ENCODE peak calls at places on chromosome 22, in nine cellular contexts. Z is transverse colon, M is HCT116, H is breast epithelium, F is stomach, I is K562, A is vagina, K is upper lobe of left lung, R is sigmoid colon. G is an unnamed sample.

GRCh38 chr22:40426671-40427070 is 56.3 kb downstream of the SGSM3 start:
- DNase-seq in K (no peak), F (no peak), I (no peak), Z (no peak), M (no peak), R (peak), H (peak), A (no peak), G (no peak)

GRCh38 chr22:40054486-40054885 is 59.7 kb downstream of the FAM83F start:
- DNase-seq in Z (no peak), A (no peak), I (no peak), H (no peak), R (no peak), M (no peak), K (no peak), F (no peak), G (no peak)

GRCh38 chr22:38246692-38247091 is 26.1 kb downstream of the TMEM184B start:
- DNase-seq in H (peak), F (no peak), A (no peak), R (peak), M (no peak), Z (no peak), K (no peak), I (no peak), G (no peak)

GRCh38 chr22:23153994-23154393 is 8.7 kb downstream of the RAB36 start:
- DNase-seq in R (no peak), F (no peak), K (no peak), M (no peak), A (no peak), Z (no peak), H (no peak), I (peak), G (no peak)

GRCh38 chr22:30826670-30827355 is 132.1 kb downstream of the OSBP2 start:
- DNase-seq in R (no peak), A (no peak), M (no peak), I (no peak), H (no peak), F (peak), K (no peak), Z (no peak), G (no peak)

GRCh38 chr22:23789638-23790037 is 2.9 kb downstream of the SMARCB1 start:
- DNase-seq in M (no peak), F (no peak), I (no peak), H (no peak), R (no peak), Z (no peak), A (no peak), K (no peak), G (no peak)

GRCh38 chr22:40517631-40518030 is 118.9 kb downstream of the MRTFA start:
- DNase-seq in M (no peak), F (no peak), Z (no peak), K (no peak), R (no peak), H (no peak), A (no peak), I (no peak), G (no peak)

GRCh38 chr22:26857169-26857568 is 199.8 kb downstream of the MIAT start:
- DNase-seq in A (no peak), R (no peak), F (no peak), Z (no peak), H (no peak), I (no peak), K (no peak), M (no peak), G (no peak)

GRCh38 chr22:41902932-41903421 is 11.9 kb downstream of the SHISA8 start:
- DNase-seq in F (peak), Z (no peak), K (peak), I (no peak), A (no peak), H (peak), R (no peak), M (no peak), G (peak)

GRCh38 chr22:21959274-21960074 is 6.8 kb upstream of the PPM1F start:
- DNase-seq in A (no peak), Z (no peak), M (no peak), K (no peak), F (no peak), R (no peak), H (no peak), I (no peak), G (no peak)

GRCh38 chr22:21958360-21959273 is 6.0 kb upstream of the PPM1F start:
- DNase-seq in Z (no peak), M (no peak), F (no peak), H (no peak), K (no peak), R (no peak), I (no peak), A (no peak), G (no peak)

GRCh38 chr22:21961127-21961867 is 8.6 kb upstream of the PPM1F start:
- DNase-seq in R (no peak), Z (no peak), I (peak), H (no peak), A (no peak), F (no peak), M (no peak), K (no peak), G (no peak)

GRCh38 chr22:21961886-21962654 is 9.4 kb upstream of the PPM1F start:
- DNase-seq in Z (no peak), K (no peak), H (no peak), M (no peak), R (no peak), I (no peak), F (peak), A (no peak), G (peak)

DNA sequence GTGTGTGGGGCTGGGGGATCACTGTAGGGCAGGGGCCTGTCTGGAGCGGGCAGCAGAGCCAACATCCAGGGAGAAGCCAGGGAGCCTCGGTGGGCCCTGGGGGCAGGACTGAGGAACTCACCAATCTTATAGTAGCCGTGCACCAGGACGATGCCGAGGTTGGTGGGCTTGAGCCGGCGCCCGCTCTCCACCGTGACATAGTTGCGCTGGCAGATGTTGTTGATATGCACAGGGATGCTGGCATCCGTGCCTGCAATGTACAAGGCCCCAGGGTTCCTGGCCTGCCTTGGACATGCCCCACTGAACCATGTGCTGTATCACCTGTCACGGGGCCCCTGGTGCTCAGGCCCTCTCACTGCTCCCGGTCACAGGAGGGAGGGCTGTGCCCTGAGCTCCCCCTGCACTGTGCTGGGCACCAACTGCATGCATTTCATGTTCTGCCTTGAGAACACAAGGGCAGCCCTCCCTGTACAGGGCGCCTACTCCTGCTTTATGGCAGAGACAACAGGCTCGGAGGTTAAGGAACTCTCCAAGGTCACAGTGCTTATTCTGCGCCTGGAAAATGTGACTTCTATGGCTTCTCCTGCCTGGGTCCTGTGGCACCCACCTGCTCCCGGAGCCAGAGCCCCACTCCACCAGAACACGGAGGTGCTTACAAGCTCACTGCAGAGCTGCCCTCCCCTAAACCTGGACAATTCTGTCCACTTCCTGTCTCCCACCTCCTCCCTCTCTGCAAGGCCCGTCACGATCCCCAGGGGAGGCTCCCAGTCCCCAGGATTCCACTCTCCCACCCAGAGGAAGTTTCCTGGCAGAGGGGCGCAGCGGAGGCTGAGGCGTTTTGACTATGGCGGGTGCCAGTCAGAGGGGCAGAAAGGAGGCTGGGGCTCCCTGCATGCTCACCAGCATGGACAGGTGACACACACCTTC is 7.8 kb upstream of the PPM1F start:
- DNase-seq in H (no peak), K (no peak), I (no peak), M (no peak), Z (no peak), A (no peak), F (no peak), R (no peak), G (no peak)
- TF ChIP-seq POLR2A in H (no peak), K (no peak), I (peak), M (no peak), Z (no peak), A (no peak), F (no peak), R (no peak), G (no peak)

GRCh38 chr22:35633520-35633919 is 14.7 kb upstream of the APOL6 start:
- DNase-seq in F (no peak), A (no peak), I (no peak), K (no peak), R (peak), Z (no peak), H (no peak), M (no peak), G (no peak)
- TF ChIP-seq POLR2AphosphoS5 in F (no peak), A (no peak), I (no peak), K (no peak), R (no peak), Z (no peak), H (no peak), M (no peak), G (no peak)

GRCh38 chr22:35043251-35043931 is 22.6 kb upstream of the ISX start:
- DNase-seq in K (no peak), H (no peak), R (no peak), A (no peak), Z (peak), I (peak), F (no peak), M (no peak), G (no peak)
- TF ChIP-seq CTCF in K (no peak), H (no peak), R (no peak), A (no peak), Z (no peak), I (peak), F (no peak), M (peak), G (no peak)

DNA sequence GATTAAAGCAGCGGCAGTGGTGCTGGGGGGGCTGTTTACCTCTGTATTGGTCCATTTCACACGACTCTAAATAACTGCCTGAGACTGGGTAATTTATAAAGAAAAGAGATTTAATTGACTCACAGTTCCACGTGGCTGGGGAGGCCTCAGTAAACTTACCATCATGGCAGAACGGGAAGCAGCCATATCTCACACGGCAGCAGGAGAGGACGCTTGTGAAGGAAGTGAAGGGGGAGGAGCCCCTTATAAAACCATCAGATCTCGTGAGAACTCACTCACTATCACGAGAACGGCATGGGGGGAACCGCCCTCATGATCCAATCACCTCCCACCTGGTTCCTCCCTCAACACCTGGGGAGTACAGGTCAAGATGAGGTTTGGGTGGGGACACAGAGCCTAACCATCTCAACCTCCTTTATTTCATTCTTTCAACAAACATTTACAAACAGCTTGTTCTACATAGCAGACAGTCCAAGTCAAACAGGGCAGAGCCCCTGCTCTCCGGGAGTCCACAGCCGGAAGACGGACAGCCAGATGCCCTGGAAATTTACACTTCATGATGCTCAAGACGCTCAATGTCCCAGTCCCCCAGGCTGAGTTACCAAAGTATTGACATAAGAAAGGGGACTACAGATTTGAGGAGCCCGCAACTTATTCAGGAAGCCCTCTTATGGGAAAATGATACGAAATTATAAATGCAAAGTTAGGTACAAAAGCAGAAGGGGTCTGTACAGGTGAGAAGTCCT is 26.3 kb upstream of the HMGXB4 start:
- DNase-seq in K (no peak), R (no peak), H (no peak), A (peak), M (peak), Z (peak), I (peak), F (no peak), G (no peak)
- TF ChIP-seq POLR2A in K (no peak), R (no peak), H (no peak), A (no peak), M (peak), Z (no peak), I (peak), F (no peak), G (no peak)

DNA sequence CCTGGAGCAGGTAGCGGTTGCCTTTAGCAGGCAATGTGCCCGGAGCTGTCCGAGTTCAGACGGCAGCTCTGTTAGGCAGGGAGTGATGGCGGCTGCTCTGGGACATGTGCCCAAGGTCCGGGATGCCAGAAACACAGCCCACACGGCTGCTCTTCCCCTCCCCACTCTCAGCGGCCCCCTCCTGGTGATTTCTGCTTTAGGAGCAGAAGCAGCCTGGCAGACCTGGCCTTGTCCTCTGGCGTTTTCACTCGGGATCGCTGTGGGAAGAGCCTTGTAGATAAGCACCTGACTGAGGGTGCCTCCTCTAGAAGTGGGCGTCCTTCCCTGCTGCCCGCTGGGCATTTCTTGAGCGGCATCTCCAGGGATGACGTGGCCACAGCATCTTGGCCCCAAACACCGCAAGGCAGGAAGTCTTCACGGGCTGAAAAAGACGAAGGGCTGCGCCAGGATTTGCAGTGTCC is 392.2 kb downstream of the TBC1D22A start:
- DNase-seq in I (no peak), F (peak), Z (no peak), H (peak), M (no peak), A (no peak), K (no peak), R (peak), G (peak)
- TF ChIP-seq POLR2AphosphoS5 in I (no peak), F (no peak), Z (no peak), H (no peak), M (no peak), A (peak), K (no peak), R (no peak), G (peak)

GRCh38 chr22:29702931-29703594 is 16.7 kb upstream of the CABP7 start:
- DNase-seq in H (no peak), M (no peak), F (no peak), I (no peak), R (no peak), K (peak), Z (no peak), A (no peak), G (peak)

GRCh38 chr22:29702025-29702930 is 17.5 kb upstream of the CABP7 start:
- DNase-seq in F (no peak), I (no peak), M (no peak), Z (peak), A (no peak), H (no peak), R (no peak), K (no peak), G (no peak)

GRCh38 chr22:29700206-29700948 is 19.4 kb upstream of the CABP7 start:
- DNase-seq in H (no peak), F (no peak), I (no peak), A (no peak), M (no peak), R (no peak), K (no peak), Z (no peak), G (no peak)

GRCh38 chr22:29703595-29704195 is 16.1 kb upstream of the CABP7 start:
- DNase-seq in K (no peak), Z (no peak), F (no peak), H (no peak), M (no peak), R (peak), A (no peak), I (no peak), G (no peak)

GRCh38 chr22:29700949-29701927 is 18.6 kb upstream of the CABP7 start:
- DNase-seq in I (peak), R (no peak), M (peak), A (no peak), K (no peak), H (no peak), F (no peak), Z (peak), G (no peak)
- TF ChIP-seq CTCF in I (peak), R (no peak), M (peak), A (no peak), K (no peak), H (no peak), F (no peak), Z (no peak), G (no peak)

DNA sequence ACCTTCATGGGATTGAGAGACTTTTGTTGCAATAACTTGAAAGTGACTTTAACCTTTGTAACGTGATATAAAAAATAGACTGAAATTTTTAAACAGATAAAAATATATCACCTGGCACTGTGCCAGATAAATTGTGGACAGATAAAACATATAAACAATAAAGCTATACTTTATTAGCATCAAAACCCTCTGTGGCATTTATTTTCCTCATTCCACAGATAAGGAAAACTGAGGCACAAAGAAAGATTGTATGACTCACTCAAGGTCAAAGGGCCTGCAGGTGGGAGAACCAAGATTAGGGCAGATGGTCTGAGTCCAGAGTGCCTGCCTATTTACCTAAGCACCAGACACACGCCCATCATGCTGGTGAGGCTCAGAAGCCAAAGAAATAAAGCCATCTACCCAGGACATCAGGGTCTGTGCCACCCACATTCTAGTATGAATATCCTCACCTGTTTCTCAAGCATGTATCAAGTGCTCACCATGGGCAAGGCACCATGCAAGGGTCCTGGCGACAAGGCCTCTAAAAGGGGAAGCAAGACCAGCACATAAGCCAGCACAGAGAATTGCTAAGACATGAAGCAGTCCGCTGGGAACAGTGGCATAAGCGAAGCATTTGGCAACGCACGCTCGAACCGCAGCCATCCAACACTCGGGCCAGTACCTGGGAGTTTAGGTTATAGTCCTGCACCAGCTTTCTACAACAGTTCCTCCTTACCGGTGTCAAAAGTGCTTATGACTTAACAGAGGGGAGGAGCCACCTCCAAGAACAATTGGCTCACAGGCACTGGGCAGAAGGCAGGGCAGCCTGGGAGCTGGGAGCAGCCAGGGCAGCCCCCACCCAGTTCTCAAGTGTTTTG is 17.6 kb downstream of the MYH9 start:
- DNase-seq in I (peak), H (peak), M (no peak), F (peak), Z (peak), R (peak), K (no peak), A (no peak), G (peak)
- TF ChIP-seq POLR2A in I (no peak), H (no peak), M (no peak), F (no peak), Z (peak), R (no peak), K (peak), A (no peak), G (peak)

GRCh38 chr22:36355362-36355761 is 32.4 kb downstream of the MYH9 start:
- DNase-seq in K (no peak), R (no peak), F (no peak), A (no peak), M (no peak), Z (no peak), I (no peak), H (no peak), G (no peak)
- TF ChIP-seq POLR2AphosphoS5 in K (no peak), R (peak), F (no peak), A (peak), M (no peak), Z (no peak), I (no peak), H (peak), G (no peak)

GRCh38 chr22:17638182-17638431 is 450 bp upstream of the BCL2L13 start:
- DNase-seq in R (no peak), Z (no peak), F (no peak), H (no peak), A (no peak), I (no peak), K (no peak), M (no peak), G (peak)
- TF ChIP-seq CTCF in R (no peak), Z (no peak), F (no peak), H (no peak), A (no peak), I (peak), K (no peak), M (no peak), G (no peak)

G was measured in prostate gland.